ENCODE peak calls at places on chromosomes 5 and 9, in six cellular contexts. C, J, U, O, Q and D are unnamed samples. For H3K4me1, the result is how much of the 10 kb centered on the place peaks cover.

GRCh38 chr9:74556685-74557084 is 59.5 kb downstream of the RORB start:
- DNase-seq in C (no peak), J (peak), U (no peak), O (no peak), Q (peak), D (no peak)

GRCh38 chr9:112664541-112664940 is 53.4 kb downstream of the INIP start:
- DNase-seq in C (no peak), J (no peak), U (no peak), O (no peak), Q (peak), D (no peak)

GRCh38 chr9:78029601-78030552 is 1.7 kb downstream of the GNAQ start:
- DNase-seq in C (peak), J (peak), U (no peak), O (peak), Q (peak), D (no peak)

GRCh38 chr5:10110228-10110627 is 139.5 kb downstream of the ATPSCKMT start:
- DNase-seq in C (no peak), J (no peak), U (no peak), O (no peak), Q (no peak), D (no peak)

GRCh38 chr9:131095666-131096489 is 453 bp upstream of the AIF1L start:
- DNase-seq in C (peak), J (peak), U (no peak), O (peak), Q (peak), D (no peak)

GRCh38 chr5:159504106-159504856 is 174.0 kb upstream of the IL12B start:
- DNase-seq in C (no peak), J (peak), U (no peak), O (no peak), Q (peak), D (no peak)

GRCh38 chr5:123084730-123085605 is 4.1 kb upstream of the PRDM6 start:
- DNase-seq in C (peak), J (no peak), U (no peak), O (no peak), Q (no peak), D (no peak)

GRCh38 chr5:180658774-180659564 is 9.6 kb upstream of the FLT4 start:
- DNase-seq in C (peak), J (peak), U (peak), O (no peak), Q (no peak), D (no peak)

GRCh38 chr5:86152988-86153560 is 464.7 kb upstream of the COX7C start:
- DNase-seq in C (no peak), J (no peak), U (no peak), O (no peak), Q (no peak), D (no peak)

GRCh38 chr9:107360098-107360497 is 77.0 kb downstream of the RAD23B start:
- DNase-seq in C (no peak), J (no peak), U (no peak), O (no peak), Q (peak), D (no peak)

GRCh38 chr9:111866976-111867375 is 29.6 kb upstream of the UGCG start:
- DNase-seq in C (no peak), J (peak), U (no peak), O (no peak), Q (peak), D (peak)

GRCh38 chr9:126724226-126724625 is 80.6 kb upstream of the ZBTB43 start:
- DNase-seq in C (no peak), J (peak), U (no peak), O (no peak), Q (peak), D (no peak)

GRCh38 chr9:4892501-4893194 is 92.4 kb upstream of the JAK2 start:
- DNase-seq in C (no peak), J (no peak), U (no peak), O (no peak), Q (no peak), D (no peak)

GRCh38 chr5:54289769-54290168 is 20.6 kb downstream of the ARL15 start:
- DNase-seq in C (peak), J (no peak), U (no peak), O (no peak), Q (no peak), D (no peak)

GRCh38 chr5:132753135-132753987 is 6.1 kb downstream of the CCNI2 start:
- DNase-seq in C (peak), J (no peak), U (no peak), O (peak), Q (no peak), D (no peak)

GRCh38 chr9:114207034-114207815 is 51.9 kb downstream of the COL27A1 start:
- DNase-seq in C (no peak), J (peak), U (peak), O (peak), Q (peak), D (no peak)

GRCh38 chr9:99724640-99725039 is 97.0 kb upstream of the NR4A3 start:
- DNase-seq in C (no peak), J (no peak), U (no peak), O (no peak), Q (no peak), D (no peak)

GRCh38 chr5:145945620-145946111 is 9.3 kb downstream of the SH3RF2 start:
- DNase-seq in C (no peak), J (no peak), U (no peak), O (no peak), Q (no peak), D (no peak)
- H3K4me1 ChIP-seq in C (under half), J (under half), U (half or more), O (under half), Q (under half), D (under half)

DNA sequence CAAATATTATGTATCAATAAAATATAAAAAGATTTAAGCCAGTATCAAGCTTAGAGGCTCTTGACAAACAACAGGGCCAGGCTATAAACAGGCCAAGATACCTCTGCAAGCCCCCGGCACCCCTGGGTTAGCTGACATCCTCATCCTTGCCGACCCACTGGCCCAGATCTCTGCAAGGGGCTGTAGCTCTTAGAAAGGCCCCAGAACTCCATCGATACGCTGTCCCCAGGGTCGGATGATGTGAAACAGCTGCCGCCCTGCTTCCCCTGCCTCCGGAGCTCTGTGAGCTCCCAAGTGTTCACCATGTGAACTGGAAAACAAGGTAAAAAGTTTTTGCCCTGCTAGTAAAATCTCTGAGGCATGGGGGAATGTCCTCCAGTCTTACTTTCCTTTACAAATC is 20.1 kb downstream of the SH3PXD2B start:
- DNase-seq in C (no peak), J (no peak), U (no peak), O (no peak), Q (no peak), D (no peak)
- H3K4me1 ChIP-seq in C (under half), J (half or more), U (under half), O (under half), Q (under half), D (under half)

GRCh38 chr9:127955294-127956015 is 17.8 kb upstream of the DPM2 start:
- DNase-seq in C (peak), J (no peak), U (peak), O (peak), Q (peak), D (peak)
- H3K4me1 ChIP-seq in C (under half), J (under half), U (half or more), O (under half), Q (under half), D (half or more)

DNA sequence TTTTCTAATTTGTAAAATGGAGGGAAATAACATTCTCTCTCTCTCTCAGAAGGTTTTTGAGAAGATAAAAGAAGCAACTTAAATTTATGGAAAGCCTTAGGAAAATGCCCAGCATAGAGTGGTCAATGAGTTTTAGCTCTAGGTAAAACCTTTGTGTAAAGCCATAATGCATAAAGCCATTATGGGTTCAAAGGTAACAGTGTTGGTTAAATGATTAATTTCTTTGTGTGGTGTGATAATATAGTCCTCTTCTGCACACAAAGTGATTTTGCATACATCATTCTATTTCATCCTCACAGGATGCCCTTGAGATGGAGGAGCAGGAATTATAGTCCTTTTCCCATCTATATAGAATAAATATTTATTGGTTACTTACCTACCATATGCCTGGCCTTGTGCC is 602.9 kb downstream of the CSNK1G3 start:
- DNase-seq in C (no peak), J (no peak), U (no peak), O (no peak), Q (no peak), D (no peak)
- H3K4me1 ChIP-seq in C (under half), J (under half), U (under half), O (under half), Q (under half), D (under half)

DNA sequence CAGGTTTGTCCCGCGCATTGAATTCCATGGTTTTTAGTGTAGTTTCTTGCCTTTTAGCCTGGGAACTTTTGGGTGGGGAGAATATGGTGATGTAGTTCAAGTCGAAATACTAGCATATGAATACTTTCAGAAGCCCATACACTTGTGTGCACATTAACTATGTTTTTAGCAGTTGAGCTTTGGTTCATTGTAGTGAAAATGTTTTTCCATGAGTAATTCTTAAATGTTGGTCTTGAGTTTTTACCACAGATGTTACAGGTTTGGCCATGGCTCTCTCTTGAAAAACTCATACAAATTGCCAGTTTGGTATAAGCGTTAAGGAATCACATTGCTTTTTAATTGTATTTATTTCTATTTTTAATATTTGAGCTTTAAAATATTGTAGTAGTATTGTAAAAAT is 45.6 kb downstream of the TRIO start:
- DNase-seq in C (no peak), J (no peak), U (no peak), O (no peak), Q (no peak), D (no peak)
- H3K4me1 ChIP-seq in C (half or more), J (under half), U (half or more), O (under half), Q (half or more), D (under half)

GRCh38 chr9:94300470-94301301 is 27.8 kb downstream of the NUTM2F start:
- DNase-seq in C (peak), J (no peak), U (no peak), O (no peak), Q (peak), D (no peak)

GRCh38 chr9:94298949-94299599 is 29.4 kb downstream of the NUTM2F start:
- DNase-seq in C (no peak), J (peak), U (no peak), O (no peak), Q (no peak), D (no peak)

DNA sequence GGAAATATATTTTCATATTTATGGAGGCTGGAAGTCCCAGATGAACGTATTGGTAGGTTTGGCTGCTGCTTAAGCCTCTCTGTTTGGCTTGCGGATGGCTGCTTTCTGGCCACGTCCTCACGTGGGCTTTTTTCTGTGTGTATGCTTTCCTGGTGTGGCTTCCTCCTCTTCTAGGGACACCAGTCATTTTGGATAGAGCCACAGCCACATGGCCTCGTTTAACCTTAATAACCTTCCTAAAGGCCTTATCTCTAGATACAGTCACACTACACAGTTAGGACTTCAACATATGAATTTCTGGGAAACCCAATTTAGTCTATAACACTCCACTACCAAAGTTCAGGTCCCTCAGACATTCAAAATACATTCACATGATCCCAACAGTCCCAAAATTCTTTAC is 26.9 kb downstream of the NUTM2F start:
- DNase-seq in C (no peak), J (no peak), U (no peak), O (no peak), Q (no peak), D (no peak)
- H3K4me1 ChIP-seq in C (under half), J (under half), U (under half), O (under half), Q (under half), D (under half)